ENCODE peak calls at places on chromosomes 4 and X, in ten cellular contexts. W is brain microvascular endothelial cell; K is stimulated activated CD8-positive, alpha-beta memory T cell treated with anti-CD3 and anti-CD28 coated beads, Interleukin-4, amount 100 ng/mL, for 48 hours; T is HEK293T; O is mammary epithelial cell; S is effector memory CD4-positive, alpha-beta T cell; N is naive B cell; D is RPMI7951; E is astrocyte of the hippocampus; M is activated naive CD4-positive, alpha-beta T cell treated with anti-CD3 and anti-CD28 coated beads, Interleukin-2, amount 10 ng/mL, durations not matched to agents 7 days and 5 days. H is an unnamed sample.

GRCh38 chrX:152601848-152602616 is 35.7 kb upstream of the GABRQ start:
- DNase-seq in M (peak; percentile 20), E (peak; percentile 62), W (peak; percentile 28), S (no peak), O (peak; percentile 6), N (no peak), D (peak; percentile 73), T (peak; percentile 22), K (peak; percentile 27), H (no peak)

GRCh38 chr4:158775091-158775651 is 6.3 kb downstream of the FNIP2 start:
- DNase-seq in W (peak; percentile 60), M (no peak), K (no peak), S (no peak), O (peak; percentile 42), E (peak; percentile 71), D (peak; percentile 63), T (no peak), N (no peak), H (no peak)

GRCh38 chr4:38831653-38832052 is 25.0 kb downstream of the TLR6 start:
- DNase-seq in D (no peak), M (no peak), O (no peak), S (no peak), E (peak; percentile 16), K (no peak), T (no peak), N (no peak), W (peak; percentile 17), H (no peak)

GRCh38 chr4:116020141-116020722 is 906.8 kb upstream of the NDST4 start:
- DNase-seq in K (no peak), T (no peak), D (no peak), O (no peak), S (no peak), E (no peak), W (no peak), M (no peak), N (no peak), H (no peak)

GRCh38 chr4:962231-963208 is 10.8 kb downstream of the DGKQ start:
- DNase-seq in M (no peak), O (no peak), W (no peak), E (no peak), S (no peak), K (no peak), N (no peak), D (no peak), T (no peak), H (no peak)

GRCh38 chr4:89609756-89610155 is 227.2 kb downstream of the SNCA start:
- DNase-seq in D (no peak), M (no peak), W (no peak), N (no peak), S (no peak), E (no peak), O (no peak), K (no peak), T (no peak), H (no peak)

GRCh38 chr4:88623097-88623496 is 30.8 kb downstream of the HERC3 start:
- DNase-seq in T (no peak), D (peak; percentile 85), K (no peak), M (no peak), W (peak; percentile 75), E (no peak), O (peak; percentile 98), N (no peak), S (no peak), H (no peak)

GRCh38 chr4:14871676-14872430 is 130.4 kb upstream of the CPEB2 start:
- DNase-seq in K (peak; percentile 47), D (peak; percentile 8), E (no peak), T (peak; percentile 15), S (no peak), M (peak; percentile 51), N (peak; percentile 14), W (no peak), O (peak; percentile 92), H (peak; percentile 43)

GRCh38 chr4:150515135-150515534 is 66.8 kb upstream of the MAB21L2 start:
- DNase-seq in N (no peak), T (no peak), O (no peak), E (no peak), S (no peak), K (no peak), W (no peak), M (no peak), D (no peak), H (no peak)

GRCh38 chrX:152798945-152799344 is 29.5 kb upstream of the MAGEA6 start:
- DNase-seq in T (no peak), E (no peak), S (no peak), D (no peak), K (no peak), O (no peak), M (no peak), W (no peak), N (no peak), H (no peak)

GRCh38 chr4:56655209-56655626 is 25.9 kb downstream of the HOPX start:
- DNase-seq in W (no peak), D (no peak), S (no peak), M (peak; percentile 38), E (peak; percentile 74), N (peak; percentile 9), T (peak; percentile 55), O (no peak), K (no peak), H (peak; percentile 30)

GRCh38 chr4:81214518-81215218 is 354 bp downstream of the PRKG2 start:
- DNase-seq in O (peak; percentile 41), K (peak; percentile 28), W (peak; percentile 9), E (peak; percentile 50), S (no peak), T (peak; percentile 46), N (no peak), M (no peak), D (no peak), H (no peak)

GRCh38 chr4:1169171-1169671 is 3.2 kb downstream of the SPON2 start:
- DNase-seq in T (no peak), K (no peak), M (no peak), S (no peak), O (no peak), D (no peak), W (no peak), E (no peak), N (no peak), H (no peak)

GRCh38 chrX:100687128-100687527 is 43.1 kb downstream of the SRPX2 start:
- DNase-seq in T (no peak), E (no peak), W (no peak), M (no peak), K (peak; percentile 37), N (no peak), O (no peak), S (no peak), D (no peak), H (no peak)

GRCh38 chr4:1278336-1278670 is 11.4 kb upstream of the MAEA start:
- DNase-seq in M (no peak), W (no peak), D (peak; percentile 38), O (peak; percentile 61), S (no peak), K (no peak), E (peak; percentile 20), T (no peak), N (no peak), H (no peak)

GRCh38 chr4:32037391-32037790 is 1317.2 kb downstream of the PCDH7 start:
- DNase-seq in M (no peak), W (no peak), K (no peak), N (no peak), S (no peak), T (no peak), D (no peak), E (no peak), O (no peak), H (no peak)

GRCh38 chr4:176443646-176444409 is 124.1 kb downstream of the SPCS3 start:
- DNase-seq in S (no peak), N (no peak), T (no peak), D (peak; percentile 69), M (no peak), O (peak; percentile 48), E (peak; percentile 85), W (no peak), K (no peak), H (no peak)

GRCh38 chrX:136146614-136147319 is 566 bp upstream of the FHL1 start:
- DNase-seq in E (peak; percentile 56), N (no peak), W (no peak), D (no peak), T (peak; percentile 48), S (no peak), M (peak; percentile 31), O (no peak), K (peak; percentile 39), H (peak; percentile 26)

GRCh38 chr4:47531241-47531953 is 46.3 kb downstream of the ATP10D start:
- DNase-seq in M (peak; percentile 72), N (peak; percentile 47), T (no peak), D (peak; percentile 92), K (peak; percentile 49), S (peak; percentile 27), E (peak; percentile 79), O (peak; percentile 94), W (peak; percentile 95), H (peak; percentile 86)

GRCh38 chr4:29153642-29154041 is 1566.5 kb upstream of the PCDH7 start:
- DNase-seq in S (no peak), M (no peak), K (no peak), O (no peak), E (no peak), D (no peak), T (no peak), W (no peak), N (no peak), H (no peak)

GRCh38 chr4:1137063-1137771 is 23.9 kb upstream of the RNF212 start:
- DNase-seq in D (peak; percentile 17), O (no peak), M (no peak), N (no peak), K (no peak), E (no peak), W (no peak), T (no peak), S (no peak), H (no peak)

GRCh38 chrX:9614016-9614415 is 149.2 kb downstream of the TBL1X start:
- DNase-seq in S (no peak), K (no peak), T (no peak), E (peak; percentile 55), M (no peak), N (no peak), D (peak; percentile 84), W (peak; percentile 54), O (no peak), H (no peak)

GRCh38 chrX:119427024-119427794 is 28.1 kb downstream of the SLC25A43 start:
- DNase-seq in S (no peak), M (peak; percentile 26), O (no peak), W (peak; percentile 25), T (no peak), D (peak; percentile 67), E (peak; percentile 61), N (peak; percentile 58), K (no peak), H (peak; percentile 36)

GRCh38 chr4:189802884-189803283 is 137.8 kb upstream of the FRG1 start:
- DNase-seq in E (no peak), N (no peak), D (no peak), S (no peak), T (no peak), O (no peak), M (no peak), K (no peak), W (no peak), H (no peak)

GRCh38 chr4:2263701-2264321 is 1.9 kb upstream of the MXD4 start:
- DNase-seq in D (no peak), N (no peak), O (no peak), S (no peak), K (no peak), W (no peak), E (no peak), T (no peak), M (no peak), H (no peak)

GRCh38 chrX:53939127-53939526 is 105.1 kb downstream of the PHF8 start:
- DNase-seq in T (no peak), E (no peak), S (no peak), O (no peak), W (no peak), K (no peak), D (peak; percentile 8), M (no peak), N (no peak), H (peak; percentile 31)

GRCh38 chr4:71368906-71369305 is 30.1 kb downstream of the SLC4A4 start:
- DNase-seq in E (no peak), S (no peak), T (no peak), O (no peak), N (no peak), M (no peak), D (no peak), W (no peak), K (no peak), H (no peak)

GRCh38 chrX:22043872-22044271 is 11.7 kb downstream of the PHEX start:
- DNase-seq in M (no peak), W (no peak), O (no peak), K (no peak), T (no peak), E (no peak), N (no peak), D (no peak), S (no peak), H (no peak)

H was measured in activated CD8-positive, alpha-beta T cell treated with anti-CD3 and anti-CD28 coated beads, Interleukin-2, amount 10 ng/mL, durations not matched to agents 7 days and 5 days.